ENCODE peak calls at places on chromosome 5, in six cellular contexts. C is HCT116, Q is SK-N-SH, B is MM.1S, G is neural progenitor cell, M is PC-3. S is an unnamed sample.

GRCh38 chr5:126395198-126395597 is 28.0 kb upstream of the GRAMD2B start:
- DNase-seq in C (no peak), Q (no peak), B (no peak), G (peak), M (no peak), S (peak)

GRCh38 chr5:178137991-178138390 is 7.2 kb downstream of the RMND5B start:
- DNase-seq in C (no peak), Q (no peak), B (no peak), G (no peak), M (no peak), S (no peak)

GRCh38 chr5:12566441-12566840 is 662.2 kb upstream of the CTNND2 start:
- DNase-seq in C (no peak), Q (no peak), B (no peak), G (no peak), M (peak), S (no peak)

GRCh38 chr5:42949348-42950090 is 90.6 kb downstream of the ANXA2R start:
- DNase-seq in C (no peak), Q (peak), B (peak), G (no peak), M (peak), S (peak)

GRCh38 chr5:139725073-139725830 is 70.4 kb upstream of the PSD2 start:
- DNase-seq in C (no peak), Q (peak), B (no peak), G (no peak), M (peak), S (peak)

GRCh38 chr5:124370601-124371000 is 375.8 kb downstream of the ZNF608 start:
- DNase-seq in C (no peak), Q (no peak), B (no peak), G (no peak), M (no peak), S (no peak)

GRCh38 chr5:17147225-17148120 is 70.0 kb upstream of the BASP1 start:
- DNase-seq in C (no peak), Q (no peak), B (no peak), G (peak), M (no peak), S (no peak)

GRCh38 chr5:41527201-41527779 is 16.9 kb upstream of the PLCXD3 start:
- DNase-seq in C (peak), Q (no peak), B (no peak), G (no peak), M (peak), S (peak)

GRCh38 chr5:140358738-140359310 is 1.2 kb upstream of the SLC4A9 start:
- DNase-seq in C (no peak), Q (peak), B (no peak), G (peak), M (peak), S (peak)

GRCh38 chr5:79107020-79107796 is 4.4 kb upstream of the BHMT start:
- DNase-seq in C (no peak), Q (no peak), B (no peak), G (no peak), M (peak), S (peak)

GRCh38 chr5:77630246-77631165 is 8.0 kb downstream of the OTP start:
- DNase-seq in C (peak), Q (peak), B (peak), G (peak), M (peak), S (peak)

GRCh38 chr5:76479973-76480667 is 77.0 kb downstream of the IQGAP2 start:
- DNase-seq in C (no peak), Q (no peak), B (no peak), G (no peak), M (no peak), S (no peak)

GRCh38 chr5:158979290-158979689 is 120.4 kb downstream of the EBF1 start:
- DNase-seq in C (no peak), Q (no peak), B (no peak), G (no peak), M (no peak), S (no peak)
- H3K9ac ChIP-seq in C (no peak), Q (no peak), B (no peak), G (no peak), M (no peak), S (peak)

DNA sequence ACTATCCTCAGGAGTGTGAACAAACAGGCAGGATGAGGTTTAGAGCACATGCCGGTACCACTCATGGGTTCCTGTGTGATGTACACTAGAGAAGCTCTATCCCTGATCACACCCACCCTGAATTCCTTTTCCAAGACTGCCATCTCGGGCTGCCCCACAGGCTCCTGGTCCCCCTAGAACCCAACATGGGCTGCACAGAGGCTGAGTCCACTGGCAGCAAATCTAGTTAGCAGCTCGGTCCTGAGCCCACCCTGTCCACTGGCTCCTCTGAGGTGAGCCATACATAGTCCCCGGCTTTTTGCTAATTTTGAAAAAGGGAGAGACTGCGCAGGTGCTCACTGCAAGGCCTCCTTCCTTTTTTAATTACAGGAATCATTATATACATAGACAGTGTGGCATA is 227.0 kb downstream of the FSTL4 start:
- DNase-seq in C (no peak), Q (no peak), B (no peak), G (no peak), M (no peak), S (no peak)
- TF ChIP-seq EZH2phosphoT487 in C (no peak), Q (no peak), B (no peak), G (no peak), M (no peak), S (no peak)

GRCh38 chr5:166369326-166369725 is 1922.1 kb upstream of the WWC1 start:
- DNase-seq in C (no peak), Q (no peak), B (no peak), G (peak), M (no peak), S (no peak)
- H3K9ac ChIP-seq in C (no peak), Q (no peak), B (no peak), G (no peak), M (no peak), S (no peak)

GRCh38 chr5:119630752-119631440 is 1.5 kb downstream of the FAM170A start:
- DNase-seq in C (no peak), Q (no peak), B (no peak), G (no peak), M (no peak), S (no peak)
- TF ChIP-seq EZH2phosphoT487 in C (no peak), Q (no peak), B (no peak), G (no peak), M (no peak), S (no peak)

GRCh38 chr5:159146839-159147238 is 47.1 kb upstream of the EBF1 start:
- DNase-seq in C (no peak), Q (no peak), B (no peak), G (no peak), M (no peak), S (no peak)
- H3K9ac ChIP-seq in C (no peak), Q (no peak), B (no peak), G (no peak), M (no peak), S (no peak)

GRCh38 chr5:149485655-149486615 is 65.3 kb downstream of the CSNK1A1 start:
- DNase-seq in C (peak), Q (peak), B (no peak), G (no peak), M (peak), S (peak)

GRCh38 chr5:149489605-149490037 is 61.6 kb downstream of the CSNK1A1 start:
- DNase-seq in C (no peak), Q (no peak), B (no peak), G (no peak), M (peak), S (peak)

GRCh38 chr5:149487672-149488071 is 63.6 kb downstream of the CSNK1A1 start:
- DNase-seq in C (no peak), Q (no peak), B (no peak), G (no peak), M (no peak), S (no peak)

GRCh38 chr5:149488645-149489306 is 62.5 kb downstream of the CSNK1A1 start:
- DNase-seq in C (no peak), Q (no peak), B (no peak), G (no peak), M (peak), S (peak)

DNA sequence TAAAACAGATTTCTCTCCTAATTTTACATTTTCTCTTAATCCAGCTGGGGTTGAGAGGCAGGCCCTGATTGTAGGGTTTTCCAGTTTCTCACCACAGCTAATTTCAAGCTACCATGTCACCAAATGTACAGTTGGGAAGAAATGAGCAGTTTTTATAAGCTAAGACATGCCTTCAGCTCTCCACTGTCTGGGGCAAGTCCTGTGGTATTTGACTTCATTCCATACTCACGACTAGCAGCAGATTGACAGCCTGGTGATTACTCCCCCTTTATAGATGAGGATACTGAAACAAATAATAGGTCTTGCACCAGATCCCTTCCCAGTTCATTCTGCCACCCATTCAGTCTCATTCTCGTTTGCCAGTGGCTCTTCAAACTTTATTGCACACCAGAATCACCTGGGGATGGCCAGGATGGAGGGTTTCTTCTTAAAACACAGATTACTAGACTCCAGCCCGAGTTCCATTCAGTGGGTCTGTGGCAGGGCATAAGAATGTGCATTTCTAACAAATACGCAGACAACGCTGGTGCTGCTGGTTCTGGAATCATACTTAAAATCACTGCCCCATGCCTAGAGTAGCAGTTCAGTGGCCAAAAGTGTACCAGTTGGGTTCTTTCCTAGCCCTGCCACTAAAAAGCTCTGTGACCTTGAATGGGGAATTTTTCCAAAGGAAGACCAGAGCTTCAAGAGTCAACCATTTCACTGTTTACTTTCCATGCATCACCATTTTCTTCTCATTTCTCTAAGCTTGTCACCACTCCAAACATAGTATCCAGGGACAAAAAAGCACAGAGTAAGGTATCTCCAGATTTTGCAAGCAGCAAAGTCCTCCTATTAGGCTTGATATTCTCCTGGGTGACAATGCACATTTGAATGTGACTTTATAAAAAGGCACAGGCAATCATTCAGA is 64.3 kb downstream of the CSNK1A1 start:
- DNase-seq in C (no peak), Q (no peak), B (no peak), G (no peak), M (peak), S (peak)
- TF ChIP-seq EZH2phosphoT487 in C (no peak), Q (no peak), B (no peak), G (no peak), M (no peak), S (no peak)

GRCh38 chr5:146240951-146241350 is 37.5 kb downstream of the RBM27 start:
- DNase-seq in C (no peak), Q (no peak), B (no peak), G (no peak), M (peak), S (peak)

GRCh38 chr5:146238973-146239372 is 35.6 kb downstream of the RBM27 start:
- DNase-seq in C (no peak), Q (no peak), B (no peak), G (no peak), M (no peak), S (peak)

GRCh38 chr5:146248536-146248935 is 45.1 kb downstream of the RBM27 start:
- DNase-seq in C (no peak), Q (no peak), B (no peak), G (no peak), M (no peak), S (no peak)

DNA sequence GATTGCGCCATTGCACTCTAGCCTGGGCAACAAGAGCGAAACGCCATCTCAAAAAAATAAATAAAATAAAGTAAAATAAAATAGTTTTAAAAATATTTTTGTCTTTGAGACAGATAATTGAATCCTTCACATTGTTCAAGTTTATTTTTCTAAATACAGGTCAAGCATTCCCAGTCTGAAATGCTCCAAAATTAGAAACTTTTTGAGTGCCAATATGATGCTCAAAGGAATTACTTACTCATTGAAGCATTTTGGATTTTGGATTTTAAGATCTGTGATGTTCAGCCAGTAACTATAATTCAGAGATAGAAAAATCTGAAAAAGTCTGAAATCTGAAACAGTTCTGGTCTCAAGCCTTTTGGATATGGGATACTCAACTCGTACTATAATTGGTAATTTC is 39.8 kb downstream of the RBM27 start:
- DNase-seq in C (no peak), Q (no peak), B (no peak), G (no peak), M (no peak), S (no peak)
- H3K9ac ChIP-seq in C (no peak), Q (no peak), B (no peak), G (no peak), M (no peak), S (no peak)

DNA sequence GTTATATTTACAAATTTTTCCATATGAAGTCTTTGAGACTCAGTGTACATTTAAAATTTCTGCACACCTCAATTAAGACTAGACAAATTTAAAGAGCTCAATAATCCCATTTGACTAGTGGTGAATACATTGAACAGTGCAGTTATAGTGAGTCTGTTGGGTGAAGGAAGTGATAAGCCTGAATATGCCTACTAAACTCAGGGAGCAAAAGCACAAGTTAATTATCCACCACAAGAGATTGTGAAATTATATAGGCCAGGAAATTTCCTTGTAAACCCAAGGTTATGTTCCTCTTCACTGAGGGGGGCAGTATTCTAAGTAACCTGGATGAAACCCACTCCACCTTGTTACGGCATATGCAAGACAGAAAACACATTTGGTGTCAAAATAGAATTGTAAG is 612.9 kb upstream of the DAB2 start:
- DNase-seq in C (no peak), Q (no peak), B (no peak), G (no peak), M (no peak), S (no peak)
- TF ChIP-seq EZH2phosphoT487 in C (no peak), Q (no peak), B (no peak), G (no peak), M (no peak), S (no peak)

DNA sequence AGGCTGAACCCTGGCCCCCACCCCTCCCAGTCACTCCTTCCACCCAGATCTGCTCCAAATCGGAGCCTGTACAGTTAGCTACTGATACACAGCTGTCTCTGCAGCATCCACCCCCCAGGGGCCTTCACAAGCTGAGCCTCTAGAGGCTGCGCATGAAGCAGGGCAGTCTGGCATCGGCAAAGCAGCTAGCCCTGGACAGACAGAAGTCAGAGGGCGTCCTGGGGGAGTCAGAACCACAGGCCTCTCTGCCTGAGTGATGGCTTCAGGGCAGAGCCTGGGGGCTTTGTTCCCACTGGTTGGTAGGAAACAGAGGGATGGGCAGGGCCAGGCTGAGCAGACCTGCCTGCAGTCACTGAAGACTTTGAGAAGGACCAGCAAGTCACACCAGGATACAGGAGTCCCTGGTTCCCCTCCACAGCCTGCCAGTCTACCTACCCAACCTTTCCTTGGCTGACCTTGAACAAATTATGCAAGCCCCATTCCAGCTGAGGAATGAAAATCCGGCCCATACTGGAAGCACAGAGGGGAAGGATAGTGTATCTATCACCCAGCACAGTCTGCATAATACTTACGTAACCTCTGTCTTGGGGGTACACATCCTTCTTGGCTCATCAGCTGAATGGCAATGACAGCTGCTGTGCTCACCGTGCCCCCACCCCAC is 8.7 kb downstream of the VDAC1 start:
- DNase-seq in C (no peak), Q (peak), B (no peak), G (no peak), M (no peak), S (no peak)
- H3K9ac ChIP-seq in C (no peak), Q (no peak), B (no peak), G (peak), M (no peak), S (peak)

GRCh38 chr5:61371474-61371873 is 39.4 kb downstream of the ZSWIM6 start:
- DNase-seq in C (no peak), Q (no peak), B (no peak), G (no peak), M (no peak), S (no peak)
- TF ChIP-seq EZH2phosphoT487 in C (no peak), Q (no peak), B (no peak), G (no peak), M (no peak), S (no peak)